ENCODE peak calls at places on chromosome 7, in nine cellular contexts. Z is mammary epithelial cell, X is AG04450, Y is GM23338, B is A549, K is fibroblast of pulmonary artery, U is astrocyte of the spinal cord, P is right cardiac atrium, D is colonic mucosa. S is an unnamed sample.

GRCh38 chr7:97555845-97556431 is 175.9 kb upstream of the TAC1 start:
- DNase-seq in K (peak), P (no peak), U (no peak), D (no peak), Z (no peak), X (no peak), B (no peak), Y (peak), S (no peak)

GRCh38 chr7:32115831-32116230 is 45.6 kb upstream of the PDE1C start:
- DNase-seq in X (no peak), B (no peak), U (peak), P (no peak), K (peak), Z (peak), Y (no peak), D (no peak), S (no peak)

GRCh38 chr7:11437987-11438386 is 394.0 kb downstream of the THSD7A start:
- DNase-seq in B (no peak), U (peak), Z (no peak), P (no peak), D (no peak), Y (no peak), X (peak), K (peak), S (no peak)

GRCh38 chr7:52838981-52839411 is 196.4 kb upstream of the POM121L12 start:
- DNase-seq in D (no peak), P (peak), U (peak), K (no peak), B (no peak), X (no peak), Z (no peak), Y (no peak), S (no peak)

GRCh38 chr7:141354251-141354650 is 197.0 kb upstream of the AGK start:
- DNase-seq in D (no peak), X (no peak), U (peak), K (peak), P (no peak), Z (peak), B (no peak), Y (no peak), S (no peak)

GRCh38 chr7:50832744-50833143 is 50.0 kb upstream of the GRB10 start:
- DNase-seq in X (peak), P (no peak), U (peak), Z (peak), Y (no peak), B (peak), K (no peak), D (no peak), S (no peak)

GRCh38 chr7:44846816-44847508 is 925 bp downstream of the H2AZ2 start:
- DNase-seq in P (no peak), D (no peak), Y (no peak), K (no peak), B (no peak), U (no peak), Z (no peak), X (no peak), S (no peak)

GRCh38 chr7:108129018-108129965 is 869 bp downstream of the LAMB4 start:
- DNase-seq in K (no peak), D (no peak), U (no peak), X (no peak), P (no peak), Z (no peak), B (no peak), Y (no peak), S (no peak)

DNA sequence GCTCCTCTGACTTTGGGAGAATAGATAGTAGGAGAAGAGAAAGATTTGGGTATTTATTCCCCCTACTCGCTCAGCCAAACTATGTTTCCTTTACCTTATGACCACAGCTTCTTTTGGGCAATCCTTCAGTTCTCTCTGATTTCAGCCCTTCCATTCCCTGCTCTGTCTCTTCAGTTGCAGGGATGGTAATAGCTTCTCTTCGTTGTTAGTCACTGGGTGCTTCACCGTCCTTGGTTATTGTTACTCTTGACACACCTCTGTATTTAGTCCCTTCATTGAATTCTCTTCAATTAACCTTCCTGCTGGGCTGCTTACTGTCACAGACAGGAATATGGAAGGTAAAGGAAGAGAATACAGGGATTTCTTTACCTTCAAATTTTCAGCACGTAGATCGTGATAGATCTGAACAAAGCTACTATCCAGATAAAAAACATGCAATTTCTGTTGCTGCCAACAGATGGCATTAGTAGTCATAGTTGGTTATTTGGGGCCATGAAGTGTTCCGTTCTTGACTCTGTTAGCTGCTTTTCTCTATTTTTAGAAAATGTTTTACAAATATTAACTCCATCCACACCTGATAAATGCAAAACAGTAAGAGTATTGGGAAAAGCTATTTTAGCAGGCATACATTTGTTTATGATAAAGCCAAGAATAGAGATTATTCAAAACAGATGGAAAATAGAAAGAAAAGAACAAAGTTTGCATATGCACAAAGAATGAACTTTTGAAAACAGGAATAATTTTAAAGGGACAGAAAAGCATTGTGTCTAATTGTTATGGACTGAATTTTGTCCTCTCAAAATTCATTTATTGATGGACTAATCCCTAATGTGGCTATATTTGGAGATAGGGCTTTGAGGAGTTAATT is 14.0 kb upstream of the PTTG1IP2 start:
- DNase-seq in X (peak), U (peak), P (no peak), Z (peak), B (peak), Y (peak), D (peak), K (peak), S (peak)
- H3K4me3 ChIP-seq in X (no peak), U (peak), P (no peak), Z (no peak), B (no peak), Y (peak), D (no peak), K (peak), S (no peak)

GRCh38 chr7:82841828-82842227 is 320.9 kb downstream of the PCLO start:
- DNase-seq in B (no peak), U (no peak), X (no peak), P (no peak), Y (no peak), K (no peak), Z (no peak), D (no peak), S (no peak)
- H3K4me3 ChIP-seq in B (no peak), U (no peak), X (no peak), P (no peak), Y (no peak), K (no peak), Z (no peak), D (no peak), S (no peak)

GRCh38 chr7:95435422-95435780 is 573 bp upstream of the PON2 start:
- DNase-seq in Y (no peak), B (no peak), Z (no peak), U (no peak), D (no peak), P (peak), K (no peak), X (no peak), S (no peak)
- H3K4me3 ChIP-seq in Y (peak), B (peak), Z (peak), U (peak), D (peak), P (peak), K (peak), X (peak), S (peak)

GRCh38 chr7:137535579-137535978 is 192.0 kb upstream of the PTN start:
- DNase-seq in Z (no peak), B (no peak), K (no peak), P (no peak), D (no peak), U (no peak), X (no peak), Y (no peak), S (no peak)

GRCh38 chr7:137545059-137545730 is 201.7 kb upstream of the PTN start:
- DNase-seq in X (no peak), K (peak), B (no peak), U (no peak), D (no peak), Y (no peak), Z (no peak), P (no peak), S (no peak)

GRCh38 chr7:137538361-137538762 is 194.8 kb upstream of the PTN start:
- DNase-seq in Y (no peak), P (no peak), K (peak), D (no peak), U (peak), Z (peak), X (peak), B (no peak), S (peak)

GRCh38 chr7:137544450-137545058 is 201.0 kb upstream of the PTN start:
- DNase-seq in Z (no peak), U (no peak), D (no peak), B (no peak), Y (no peak), P (no peak), X (no peak), K (peak), S (no peak)

GRCh38 chr7:137539111-137539715 is 195.7 kb upstream of the PTN start:
- DNase-seq in K (peak), U (peak), D (no peak), B (no peak), P (no peak), X (peak), Y (no peak), Z (peak), S (peak)
- H3K4me3 ChIP-seq in K (no peak), U (no peak), D (no peak), B (no peak), P (no peak), X (no peak), Y (no peak), Z (no peak), S (no peak)

GRCh38 chr7:100585511-100586265 is at the start of gene LRCH4:
- DNase-seq in D (peak), Y (peak), U (no peak), B (peak), P (no peak), K (no peak), X (no peak), Z (peak), S (no peak)

GRCh38 chr7:100590077-100590737 is 4.1 kb downstream of the FBXO24 start:
- DNase-seq in X (no peak), B (no peak), K (peak), P (peak), U (no peak), Z (no peak), Y (no peak), D (no peak), S (no peak)

GRCh38 chr7:100589341-100589935 is 3.3 kb downstream of the FBXO24 start:
- DNase-seq in B (no peak), D (no peak), Y (peak), Z (no peak), X (no peak), K (no peak), U (no peak), P (peak), S (no peak)

GRCh38 chr7:100586266-100587025 is at the start of gene FBXO24:
- DNase-seq in X (peak), P (peak), Z (peak), U (peak), Y (peak), K (peak), B (peak), D (peak), S (peak)

GRCh38 chr7:100588438-100588837 is 2.3 kb downstream of the FBXO24 start:
- DNase-seq in K (peak), D (no peak), X (no peak), U (no peak), Z (no peak), B (no peak), Y (no peak), P (no peak), S (no peak)
- H3K4me3 ChIP-seq in K (no peak), D (no peak), X (no peak), U (no peak), Z (no peak), B (no peak), Y (no peak), P (no peak), S (no peak)

DNA sequence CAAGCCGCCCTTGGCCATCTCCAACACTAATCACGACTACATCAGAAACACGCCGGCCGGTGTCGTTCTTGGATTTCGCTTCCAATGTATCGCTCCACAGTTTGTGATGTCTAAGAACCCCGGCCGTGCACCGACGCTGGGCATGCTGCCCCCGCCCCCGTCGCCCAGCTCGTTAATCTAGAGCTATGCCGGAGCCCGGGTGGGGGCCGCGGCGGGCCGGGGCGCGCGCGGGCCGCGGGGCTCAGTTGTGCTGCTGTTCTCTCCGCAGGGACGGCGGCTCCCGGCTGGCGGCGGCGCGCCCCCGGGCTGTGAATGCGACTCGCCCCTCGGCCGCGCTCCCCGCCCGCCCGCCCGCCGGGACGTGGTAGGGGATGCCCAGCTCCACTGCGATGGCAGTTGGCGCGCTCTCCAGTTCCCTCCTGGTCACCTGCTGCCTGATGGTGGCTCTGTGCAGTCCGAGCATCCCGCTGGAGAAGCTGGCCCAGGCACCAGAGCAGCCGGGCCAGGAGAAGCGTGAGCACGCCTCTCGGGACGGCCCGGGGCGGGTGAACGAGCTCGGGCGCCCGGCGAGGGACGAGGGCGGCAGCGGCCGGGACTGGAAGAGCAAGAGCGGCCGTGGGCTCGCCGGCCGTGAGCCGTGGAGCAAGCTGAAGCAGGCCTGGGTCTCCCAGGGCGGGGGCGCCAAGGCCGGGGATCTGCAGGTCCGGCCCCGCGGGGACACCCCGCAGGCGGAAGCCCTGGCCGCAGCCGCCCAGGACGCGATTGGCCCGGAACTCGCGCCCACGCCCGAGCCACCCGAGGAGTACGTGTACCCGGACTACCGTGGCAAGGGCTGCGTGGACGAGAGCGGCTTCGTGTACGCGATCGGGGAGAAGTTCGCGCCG is 1.9 kb downstream of the VWC2 start:
- DNase-seq in Y (peak), Z (no peak), D (no peak), P (peak), B (no peak), U (no peak), K (no peak), X (no peak), S (no peak)
- H3K4me3 ChIP-seq in Y (peak), Z (no peak), D (peak), P (peak), B (no peak), U (no peak), K (no peak), X (no peak), S (no peak)

GRCh38 chr7:151010002-151010306 is 14.3 kb downstream of the ATG9B start:
- DNase-seq in Z (no peak), D (no peak), K (no peak), P (peak), X (no peak), B (no peak), Y (no peak), U (no peak), S (no peak)

GRCh38 chr7:151009340-151010001 is 14.8 kb downstream of the ATG9B start:
- DNase-seq in X (no peak), D (no peak), B (no peak), P (peak), U (no peak), Z (no peak), Y (peak), K (no peak), S (no peak)

GRCh38 chr7:151011097-151011409 is 13.2 kb downstream of the ATG9B start:
- DNase-seq in Z (no peak), Y (no peak), U (no peak), K (no peak), P (no peak), D (no peak), B (no peak), X (no peak), S (no peak)

GRCh38 chr7:151012031-151012692 is 12.1 kb downstream of the ATG9B start:
- DNase-seq in X (no peak), U (no peak), K (no peak), Z (no peak), Y (no peak), D (peak), B (no peak), P (peak), S (no peak)

DNA sequence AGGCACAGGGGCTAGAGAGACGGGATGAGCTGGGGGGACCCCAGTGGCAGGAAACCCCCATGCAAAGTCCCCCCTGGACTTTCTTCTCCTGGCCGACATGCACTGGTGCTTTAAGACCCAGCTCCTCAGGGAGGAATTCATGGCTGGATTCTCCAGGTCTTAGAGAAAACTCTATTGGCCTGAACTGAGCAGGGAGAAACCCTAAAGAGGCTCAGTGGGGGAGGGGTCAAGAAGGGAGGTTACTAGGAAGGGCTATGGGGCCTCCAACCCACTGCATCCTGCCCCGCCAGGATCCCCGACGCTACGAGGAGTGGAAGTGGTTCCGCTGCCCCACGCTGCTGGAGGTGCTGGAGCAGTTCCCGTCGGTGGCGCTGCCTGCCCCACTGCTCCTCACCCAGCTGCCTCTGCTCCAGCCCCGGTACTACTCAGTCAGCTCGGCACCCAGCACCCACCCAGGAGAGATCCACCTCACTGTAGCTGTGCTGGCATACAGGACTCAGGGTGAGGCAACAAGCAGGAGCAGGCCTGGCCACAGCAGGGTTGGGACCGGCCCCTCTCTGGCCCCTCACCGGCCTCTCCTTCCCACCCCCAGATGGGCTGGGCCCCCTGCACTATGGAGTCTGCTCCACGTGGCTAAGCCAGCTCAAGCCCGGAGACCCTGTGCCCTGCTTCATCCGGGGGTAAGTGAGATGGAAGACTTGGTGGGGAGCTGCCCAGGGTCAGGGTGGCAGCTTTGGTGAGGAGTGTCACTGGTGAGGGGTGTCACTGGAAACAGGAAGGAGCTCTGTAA is 13.8 kb downstream of the ATG9B start:
- DNase-seq in U (no peak), P (peak), X (no peak), K (peak), Z (no peak), D (no peak), B (no peak), Y (peak), S (no peak)
- H3K4me3 ChIP-seq in U (no peak), P (no peak), X (peak), K (no peak), Z (no peak), D (no peak), B (no peak), Y (peak), S (peak)

S was measured in HFF-Myc.